ENCODE peak calls at places on chromosomes 12 and 14, in five cellular contexts. W, L, T, Z and J are unnamed samples.

GRCh38 chr14:33210304-33210703 is 271.6 kb downstream of the NPAS3 start:
- DNase-seq in T (no peak), Z (no peak), W (no peak), L (peak), J (no peak)

GRCh38 chr12:28415755-28416154 is 225.5 kb downstream of the CCDC91 start:
- DNase-seq in Z (no peak), T (no peak), L (peak), W (no peak), J (no peak)

GRCh38 chr12:31029466-31029865 is 44.2 kb upstream of the DDX11 start:
- DNase-seq in T (no peak), Z (peak), L (no peak), W (no peak), J (no peak)

GRCh38 chr14:85764809-85765208 is 234.9 kb downstream of the FLRT2 start:
- DNase-seq in L (no peak), T (no peak), W (peak), Z (no peak), J (no peak)

GRCh38 chr12:117188961-117189724 is 1.1 kb downstream of the FBXO21 start:
- DNase-seq in Z (no peak), W (peak), T (no peak), L (peak), J (no peak)

GRCh38 chr14:98304574-98304973 is 967.4 kb downstream of the BCL11B start:
- DNase-seq in T (no peak), L (no peak), Z (no peak), W (no peak), J (no peak)

GRCh38 chr14:105487449-105487985 is 831 bp downstream of the CRIP1 start:
- DNase-seq in W (no peak), T (peak), Z (no peak), L (no peak), J (peak)

GRCh38 chr14:76768671-76769500 is 7.6 kb downstream of the VASH1 start:
- DNase-seq in T (no peak), Z (no peak), W (peak), L (no peak), J (no peak)

GRCh38 chr12:103800252-103800771 is 40.7 kb downstream of the NT5DC3 start:
- DNase-seq in L (peak), W (peak), Z (no peak), T (no peak), J (peak)

GRCh38 chr14:48709277-48709785 is 876.8 kb downstream of the RPS29 start:
- DNase-seq in Z (no peak), W (no peak), L (no peak), T (no peak), J (no peak)

GRCh38 chr12:76030378-76031080 is 1.0 kb downstream of the PHLDA1 start:
- DNase-seq in W (no peak), L (peak), Z (peak), T (peak), J (peak)